ENCODE peak calls at places on chromosomes 4 and X, in eight cellular contexts. E is Panc1, P is cardiac muscle cell, I is upper lobe of right lung, W is aorta, F is SK-N-SH, T is mesendoderm, C is uterus. Q is an unnamed sample.

GRCh38 chrX:14660970-14661369 is 131.6 kb downstream of the GLRA2 start:
- DNase-seq in P (no peak), W (no peak), C (no peak), F (no peak), I (no peak), T (no peak), E (no peak), Q (no peak)

GRCh38 chrX:151984328-151984727 is 9.9 kb upstream of the GABRE start:
- DNase-seq in F (no peak), C (no peak), I (no peak), E (peak; percentile 27), W (no peak), T (no peak), P (no peak), Q (no peak)

GRCh38 chrX:118353081-118353850 is 7.4 kb downstream of the WDR44 start:
- DNase-seq in W (no peak), T (peak; percentile 83), C (no peak), P (no peak), I (no peak), F (no peak), E (no peak), Q (no peak)

GRCh38 chrX:70166601-70167590 is 10.4 kb upstream of the DGAT2L6 start:
- DNase-seq in E (no peak), P (no peak), W (no peak), F (no peak), I (no peak), T (peak; percentile 35), C (no peak), Q (no peak)

GRCh38 chrX:45502396-45502795 is 301.7 kb upstream of the DIPK2B start:
- DNase-seq in I (no peak), P (no peak), C (no peak), W (no peak), T (no peak), E (no peak), F (no peak), Q (no peak)

GRCh38 chrX:39309721-39310152 is 508.5 kb downstream of the MID1IP1 start:
- DNase-seq in I (no peak), F (peak; percentile 14), E (no peak), W (no peak), P (no peak), T (peak; percentile 86), C (peak; percentile 64), Q (no peak)

GRCh38 chr4:103307479-103308042 is 109.4 kb upstream of the CENPE start:
- DNase-seq in W (peak; percentile 60), P (no peak), T (no peak), I (no peak), C (no peak), F (peak; percentile 6), E (no peak), Q (no peak)

GRCh38 chr4:109764785-109765419 is 35.0 kb upstream of the PLA2G12A start:
- DNase-seq in F (no peak), W (no peak), P (no peak), E (no peak), C (no peak), T (no peak), I (no peak), Q (no peak)

GRCh38 chr4:106494066-106494465 is 125.5 kb upstream of the GIMD1 start:
- DNase-seq in W (no peak), C (no peak), E (no peak), I (no peak), P (no peak), T (no peak), F (no peak), Q (no peak)

GRCh38 chr4:38385286-38386010 is 278.6 kb upstream of the KLF3 start:
- DNase-seq in F (no peak), T (peak; percentile 5), P (no peak), I (no peak), E (no peak), W (no peak), C (no peak), Q (peak; percentile 60)

GRCh38 chr4:124053872-124054538 is 657.4 kb downstream of the SPRY1 start:
- DNase-seq in F (no peak), C (no peak), W (no peak), I (no peak), E (no peak), T (no peak), P (no peak), Q (no peak)

GRCh38 chr4:150647008-150647407 is 65.1 kb downstream of the MAB21L2 start:
- DNase-seq in E (no peak), I (no peak), F (no peak), P (no peak), C (no peak), W (no peak), T (no peak), Q (no peak)

GRCh38 chrX:110421499-110422455 is 63.1 kb downstream of the RTL9 start:
- DNase-seq in P (no peak), W (no peak), E (no peak), F (no peak), I (no peak), C (no peak), T (no peak), Q (no peak)

GRCh38 chr4:165541773-165542459 is 163.1 kb downstream of the CPE start:
- DNase-seq in W (no peak), E (no peak), P (no peak), I (no peak), C (no peak), T (no peak), F (peak; percentile 3), Q (no peak)

GRCh38 chr4:83219344-83219990 is 65.1 kb downstream of the COQ2 start:
- DNase-seq in F (no peak), T (no peak), I (peak; percentile 67), W (no peak), P (no peak), E (no peak), C (no peak), Q (no peak)

GRCh38 chrX:42707742-42708141 is 70.2 kb downstream of the PPP1R2C start:
- DNase-seq in C (no peak), E (no peak), F (no peak), W (no peak), P (no peak), T (no peak), I (no peak), Q (no peak)

GRCh38 chr4:2792711-2793577 is at the start of gene SH3BP2:
- DNase-seq in T (peak; percentile 83), C (peak; percentile 74), F (peak; percentile 96), W (peak; percentile 95), P (peak; percentile 85), E (no peak), I (peak; percentile 93), Q (peak; percentile 90)
- H3K4me1 ChIP-seq in T (no peaks in the 10 kb centered on the region), C (no peaks in the 10 kb centered on the region), F (peaks cover 22% of the 10 kb centered on the region), W (no peaks in the 10 kb centered on the region), P (peaks cover 7% of the 10 kb centered on the region), E (peaks cover 53% of the 10 kb centered on the region), I (peaks cover 59% of the 10 kb centered on the region), Q (peaks cover 29% of the 10 kb centered on the region)

GRCh38 chr4:73729534-73730165 is 10.7 kb upstream of the CXCL8 start:
- DNase-seq in I (peak; percentile 63), T (peak; percentile 74), E (peak; percentile 38), C (peak; percentile 57), W (no peak), F (peak; percentile 28), P (peak; percentile 66), Q (peak; percentile 73)
- H3K4me1 ChIP-seq in I (peaks cover 37% of the 10 kb centered on the region), T (no peaks in the 10 kb centered on the region), E (no peaks in the 10 kb centered on the region), C (no peaks in the 10 kb centered on the region), W (no peaks in the 10 kb centered on the region), F (peaks cover 9% of the 10 kb centered on the region), P (no peaks in the 10 kb centered on the region), Q (no peaks in the 10 kb centered on the region)

GRCh38 chrX:12979011-12979629 is 4.2 kb downstream of the TMSB4X start:
- DNase-seq in T (peak; percentile 49), W (no peak), C (no peak), F (no peak), E (no peak), P (no peak), I (no peak), Q (no peak)

GRCh38 chrX:12978205-12979010 is 3.5 kb downstream of the TMSB4X start:
- DNase-seq in P (no peak), E (no peak), C (peak; percentile 61), I (peak; percentile 71), T (peak; percentile 87), F (no peak), W (no peak), Q (peak; percentile 70)

GRCh38 chrX:12975999-12976558 is 1.2 kb downstream of the TMSB4X start:
- DNase-seq in W (no peak), T (peak; percentile 52), E (no peak), P (peak; percentile 32), F (peak; percentile 67), I (peak; percentile 75), C (peak; percentile 48), Q (peak; percentile 61)

GRCh38 chrX:12979630-12980015 is 4.7 kb downstream of the TMSB4X start:
- DNase-seq in P (no peak), F (no peak), T (no peak), C (no peak), I (no peak), E (no peak), W (no peak), Q (no peak)

DNA sequence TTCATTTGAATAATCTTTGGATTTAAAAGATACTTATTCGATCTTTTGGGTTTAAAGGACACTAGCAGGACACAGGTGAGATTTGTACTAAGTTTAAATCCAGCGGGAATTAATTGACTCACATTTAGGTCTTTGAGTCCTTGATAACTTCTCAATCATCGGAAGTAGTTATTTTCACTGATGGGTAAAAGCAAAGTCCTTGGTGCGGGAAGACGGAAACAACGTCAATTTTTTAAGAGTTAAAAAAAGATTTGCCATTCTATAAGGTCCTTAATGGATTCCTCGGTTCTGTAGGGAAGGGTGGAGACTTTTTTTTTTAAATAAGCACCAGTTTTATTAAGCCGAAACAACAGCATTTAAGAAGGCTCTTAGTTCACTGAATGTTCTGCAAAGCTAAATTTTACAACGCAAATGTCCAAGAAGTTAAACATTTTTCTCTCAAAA is 2.9 kb downstream of the TMSB4X start:
- DNase-seq in W (no peak), C (no peak), E (no peak), F (no peak), T (peak; percentile 5), P (no peak), I (no peak), Q (no peak)
- H3K4me1 ChIP-seq in W (peaks cover 2% of the 10 kb centered on the region), C (no peaks in the 10 kb centered on the region), E (peaks cover 12% of the 10 kb centered on the region), F (peaks cover 7% of the 10 kb centered on the region), T (no peaks in the 10 kb centered on the region), P (no peaks in the 10 kb centered on the region), I (no peaks in the 10 kb centered on the region), Q (no peaks in the 10 kb centered on the region)

GRCh38 chr4:8540072-8540471 is 40.1 kb upstream of the GPR78 start:
- DNase-seq in C (no peak), W (no peak), I (peak; percentile 40), P (no peak), T (no peak), F (no peak), E (no peak), Q (no peak)
- H3K4me1 ChIP-seq in C (no peaks in the 10 kb centered on the region), W (no peaks in the 10 kb centered on the region), I (peaks cover 11% of the 10 kb centered on the region), P (no peaks in the 10 kb centered on the region), T (no peaks in the 10 kb centered on the region), F (peaks cover 7% of the 10 kb centered on the region), E (no peaks in the 10 kb centered on the region), Q (no peaks in the 10 kb centered on the region)

DNA sequence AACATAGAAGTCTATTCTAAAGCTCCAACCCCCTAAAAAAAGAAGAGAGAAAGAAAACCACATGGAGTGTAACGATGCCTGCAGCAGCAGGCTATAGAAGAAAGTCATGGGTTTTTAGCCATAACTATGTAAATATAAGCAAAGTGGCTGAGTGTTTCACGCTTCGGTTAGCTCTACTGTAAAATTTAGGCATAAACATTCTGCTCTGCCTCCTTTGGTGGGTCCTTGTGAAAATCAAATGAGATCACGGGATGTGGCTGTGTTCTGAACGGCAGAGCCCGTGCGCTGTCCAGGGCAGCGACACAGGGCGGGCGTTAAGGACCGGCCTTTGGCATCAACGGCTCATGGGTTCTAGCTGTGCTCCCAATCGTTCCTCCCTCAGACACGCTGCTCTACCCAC is 78.3 kb downstream of the IRF2 start:
- DNase-seq in T (no peak), P (no peak), W (no peak), E (no peak), F (no peak), C (no peak), I (no peak), Q (no peak)
- H3K4me1 ChIP-seq in T (no peaks in the 10 kb centered on the region), P (no peaks in the 10 kb centered on the region), W (no peaks in the 10 kb centered on the region), E (no peaks in the 10 kb centered on the region), F (peaks cover 4% of the 10 kb centered on the region), C (no peaks in the 10 kb centered on the region), I (peaks cover 17% of the 10 kb centered on the region), Q (no peaks in the 10 kb centered on the region)

Q was measured in colonic mucosa.